ENCODE peak calls at places on chromosomes 16 and 17, in five cellular contexts. Y, A, O, W and S are unnamed samples.

GRCh38 chr17:59383893-59384292 is 52.4 kb downstream of the YPEL2 start:
- DNase-seq in A (no peak), W (no peak), O (no peak), Y (no peak), S (no peak)

GRCh38 chr16:1760911-1761310 is 10.4 kb downstream of the NME3 start:
- DNase-seq in O (no peak), Y (no peak), W (no peak), A (no peak), S (no peak)

GRCh38 chr17:2175294-2175628 is 120.4 kb downstream of the HIC1 start:
- DNase-seq in Y (no peak), O (no peak), A (no peak), W (no peak), S (no peak)

GRCh38 chr17:61574542-61575351 is 16.3 kb downstream of the NACA2 start:
- DNase-seq in Y (peak), W (peak), O (no peak), A (no peak), S (peak)

GRCh38 chr16:87741700-87742415 is 23.9 kb downstream of the KLHDC4 start:
- DNase-seq in Y (no peak), A (no peak), W (no peak), O (no peak), S (no peak)

GRCh38 chr17:66805567-66805966 is 29.4 kb upstream of the CACNG5 start:
- DNase-seq in O (no peak), W (no peak), A (no peak), Y (no peak), S (no peak)

GRCh38 chr17:72976971-72977767 is 115.3 kb downstream of the SLC39A11 start:
- DNase-seq in O (peak), W (peak), Y (peak), A (no peak), S (no peak)

GRCh38 chr17:38463451-38463858 is 35.2 kb downstream of the ARHGAP23 start:
- DNase-seq in O (no peak), A (no peak), W (no peak), Y (no peak), S (no peak)

GRCh38 chr16:57540906-57541753 is 1.3 kb upstream of the ADGRG5 start:
- DNase-seq in O (no peak), Y (no peak), W (no peak), A (peak), S (no peak)

GRCh38 chr17:61568219-61569072 is 22.6 kb downstream of the NACA2 start:
- DNase-seq in W (no peak), A (no peak), O (no peak), Y (peak), S (peak)

GRCh38 chr16:11835891-11836652 is 15.3 kb downstream of the RSL1D1 start:
- DNase-seq in Y (no peak), O (no peak), A (no peak), W (peak), S (no peak)

GRCh38 chr17:81391964-81392908 is 3.0 kb upstream of the BAHCC1 start:
- DNase-seq in O (no peak), Y (no peak), A (peak), W (no peak), S (no peak)

GRCh38 chr17:71085238-71086033 is 916.1 kb downstream of the KCNJ2 start:
- DNase-seq in W (peak), A (peak), Y (peak), O (no peak), S (peak)

GRCh38 chr17:68457539-68458259 is 403 bp upstream of the WIPI1 start:
- DNase-seq in O (peak), W (peak), Y (peak), A (peak), S (peak)

GRCh38 chr17:68460096-68460495 is 2.8 kb upstream of the WIPI1 start:
- DNase-seq in O (no peak), A (no peak), Y (no peak), W (no peak), S (no peak)

GRCh38 chr17:68460715-68461114 is 3.4 kb upstream of the WIPI1 start:
- DNase-seq in Y (no peak), W (no peak), O (no peak), A (no peak), S (no peak)

GRCh38 chr17:68458260-68459029 is 1.1 kb upstream of the WIPI1 start:
- DNase-seq in O (no peak), Y (no peak), W (no peak), A (no peak), S (no peak)

GRCh38 chr17:68459030-68459376 is 1.7 kb upstream of the WIPI1 start:
- DNase-seq in W (no peak), Y (no peak), A (no peak), O (peak), S (no peak)
- TF ChIP-seq CHD2 in W (no peak), Y (no peak), A (no peak), O (peak), S (no peak)

DNA sequence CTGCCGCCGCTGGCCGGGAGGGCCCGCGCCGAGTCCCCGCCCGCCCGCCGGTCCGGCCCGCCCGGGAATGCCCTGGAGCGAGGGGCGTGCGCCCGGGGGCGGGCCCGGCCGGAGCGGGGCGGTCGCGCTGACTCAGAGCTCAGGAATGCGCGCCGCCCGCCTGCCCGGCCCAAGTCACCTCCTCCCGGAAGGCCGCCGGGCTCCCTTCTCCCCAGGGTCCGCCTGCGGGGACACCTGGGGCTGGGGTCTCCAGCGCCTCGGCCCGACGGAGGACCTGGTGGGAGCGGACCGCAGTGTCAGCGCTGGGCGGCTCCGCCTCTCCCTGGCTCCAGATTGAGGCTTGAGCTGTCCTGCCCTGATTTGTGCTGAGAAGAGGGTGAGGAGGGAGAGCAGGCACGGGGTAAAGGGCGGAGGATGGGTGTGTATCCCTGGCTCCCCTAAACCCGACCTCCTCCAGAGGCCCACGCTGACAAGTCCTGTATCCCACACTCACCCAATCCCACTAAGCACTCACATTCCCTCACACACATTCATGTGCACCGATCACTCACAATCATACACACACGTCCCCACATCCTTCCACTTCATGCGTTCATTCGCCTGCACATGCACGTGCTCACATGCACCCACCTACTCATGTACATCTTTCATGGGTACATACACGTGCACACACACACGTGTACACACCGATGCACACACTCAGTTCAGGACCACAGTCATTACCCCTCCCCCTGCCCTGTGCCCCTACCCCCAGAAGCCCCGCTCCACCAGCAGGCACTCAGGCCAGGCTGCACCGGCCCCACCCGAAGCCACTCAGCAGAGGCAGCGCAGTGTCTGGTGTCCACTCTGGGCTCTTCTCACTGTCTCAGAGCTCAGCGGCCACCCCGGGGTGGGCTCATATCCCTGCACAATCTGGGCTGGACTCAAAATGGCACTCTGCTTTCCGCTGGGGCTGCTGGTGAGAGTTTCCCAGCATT is at the start of gene RHBDF1:
- DNase-seq in W (peak), O (no peak), Y (peak), A (peak), S (no peak)
- TF ChIP-seq CEBPB in W (no peak), O (no peak), Y (no peak), A (no peak), S (no peak)

DNA sequence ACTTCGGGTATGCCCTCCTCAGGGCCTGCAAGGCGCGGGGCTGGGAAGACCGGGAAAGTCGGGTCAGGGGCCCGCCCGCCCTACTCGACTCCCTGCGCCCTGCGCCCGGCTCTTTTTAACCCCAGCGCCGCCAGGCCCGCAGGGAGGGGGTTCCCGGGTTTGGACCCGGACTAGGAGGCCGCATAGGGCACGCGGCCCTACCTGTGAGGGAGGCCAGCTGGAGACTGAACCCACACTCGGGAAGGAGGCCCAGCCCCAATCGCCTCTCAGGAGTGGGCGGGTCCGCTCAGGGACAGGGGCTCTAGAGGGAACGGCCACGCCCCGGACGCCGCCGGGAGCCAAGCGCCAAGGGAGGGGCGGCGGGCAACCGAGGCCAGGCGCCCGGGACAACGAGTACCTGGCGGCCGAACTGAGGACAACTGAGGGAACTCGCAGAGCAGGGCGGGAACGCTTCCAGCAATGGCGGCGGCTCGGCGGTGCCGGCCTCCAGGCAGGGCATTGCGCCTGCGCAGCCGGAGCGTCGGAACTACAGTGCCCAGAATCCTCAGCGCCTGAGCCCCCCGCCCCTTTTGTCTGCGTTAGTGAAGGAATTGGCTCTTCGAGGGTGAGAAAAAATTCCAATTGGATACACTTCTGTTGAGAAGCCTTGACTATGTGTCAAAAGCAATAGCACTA is at the start of gene ZNF624:
- DNase-seq in W (peak), O (peak), Y (peak), A (peak), S (peak)
- TF ChIP-seq EP300 in W (no peak), O (no peak), Y (no peak), A (no peak), S (no peak)

GRCh38 chr17:32928527-32929287 is 754 bp downstream of the TMEM98 start:
- DNase-seq in A (no peak), O (no peak), W (no peak), Y (no peak), S (no peak)

GRCh38 chr17:32929288-32929574 is 1.3 kb downstream of the TMEM98 start:
- DNase-seq in A (no peak), W (no peak), Y (no peak), O (no peak), S (no peak)

GRCh38 chr17:32927201-32927723 is 691 bp upstream of the TMEM98 start:
- DNase-seq in O (no peak), Y (no peak), W (no peak), A (no peak), S (peak)

GRCh38 chr17:32929588-32929987 is 1.6 kb downstream of the TMEM98 start:
- DNase-seq in Y (no peak), A (no peak), W (no peak), O (no peak), S (no peak)

DNA sequence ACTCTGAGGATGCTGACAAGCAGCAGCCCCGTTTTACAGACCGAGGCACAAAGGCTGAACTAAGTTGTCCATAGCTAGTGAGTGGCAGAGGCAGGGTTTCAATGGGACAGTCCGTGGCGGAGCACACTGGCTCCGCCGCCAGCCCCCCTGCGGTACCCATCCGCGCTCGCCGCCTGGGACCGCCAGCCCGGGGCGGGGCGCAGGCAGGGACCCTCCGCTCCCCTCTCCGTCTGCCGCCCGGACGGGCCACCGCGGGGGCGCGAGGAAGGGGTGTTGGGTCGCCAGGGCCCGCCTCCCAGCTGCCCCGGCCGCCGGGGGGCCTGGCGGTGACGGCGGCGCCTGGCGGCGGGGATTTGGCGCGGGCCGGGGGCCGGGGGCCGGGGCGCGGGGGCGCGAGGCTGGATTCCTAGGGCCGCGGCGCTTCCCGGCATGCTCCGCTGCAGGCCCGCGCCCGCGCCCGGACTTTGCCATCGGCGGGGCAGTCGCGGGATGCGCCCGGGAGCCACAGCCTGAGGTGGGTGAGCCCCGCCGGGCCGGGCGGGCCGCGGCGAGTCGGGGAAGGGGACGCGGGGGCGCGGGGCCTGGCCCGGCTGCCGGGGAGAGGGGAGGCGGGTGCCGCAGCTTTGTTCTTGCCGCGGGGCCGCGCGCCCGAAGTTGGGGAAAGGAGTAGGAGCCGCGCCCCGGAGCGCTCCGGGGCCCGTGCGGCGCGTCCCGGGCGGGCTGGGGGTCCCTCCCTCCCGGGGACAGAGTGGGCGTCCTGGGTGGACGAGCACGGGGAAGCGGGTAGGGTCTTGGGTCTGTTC is at the start of gene TMEM98:
- DNase-seq in O (no peak), Y (no peak), W (peak), A (peak), S (no peak)
- TF ChIP-seq CHD2 in O (no peak), Y (no peak), W (no peak), A (no peak), S (no peak)

GRCh38 chr16:54268340-54268739 is 18.2 kb downstream of the IRX3 start:
- DNase-seq in W (no peak), A (no peak), O (no peak), Y (no peak), S (peak)
- TF ChIP-seq CEBPB in W (no peak), A (no peak), O (no peak), Y (no peak), S (peak)

GRCh38 chr16:79379083-79379482 is 221.5 kb downstream of the MAF start:
- DNase-seq in Y (no peak), A (no peak), O (no peak), W (no peak), S (no peak)
- TF ChIP-seq EP300 in Y (no peak), A (no peak), O (no peak), W (no peak), S (no peak)

GRCh38 chr17:226773-227580 is 45.5 kb upstream of the DOC2B start:
- DNase-seq in W (no peak), A (no peak), O (no peak), Y (no peak), S (no peak)
- TF ChIP-seq CHD2 in W (no peak), A (no peak), O (no peak), Y (no peak), S (no peak)

GRCh38 chr16:8752706-8753105 is 44.7 kb downstream of the TMEM186 start:
- DNase-seq in O (no peak), A (no peak), W (no peak), Y (no peak), S (no peak)
- TF ChIP-seq CEBPB in O (no peak), A (no peak), W (no peak), Y (no peak), S (no peak)

GRCh38 chr17:44898768-44899073 is 524 bp downstream of the EFTUD2 start:
- DNase-seq in O (no peak), W (no peak), A (no peak), Y (peak), S (peak)

GRCh38 chr17:44901323-44901965 is 2.2 kb upstream of the EFTUD2 start:
- DNase-seq in Y (no peak), O (no peak), W (no peak), A (no peak), S (no peak)

GRCh38 chr17:44902135-44902760 is 3.0 kb upstream of the EFTUD2 start:
- DNase-seq in W (no peak), A (no peak), O (no peak), Y (no peak), S (no peak)

GRCh38 chr17:44899074-44899782 is at the start of gene EFTUD2:
- DNase-seq in O (peak), A (peak), Y (peak), W (peak), S (peak)

GRCh38 chr17:44900894-44901293 is 1.6 kb upstream of the EFTUD2 start:
- DNase-seq in A (no peak), W (no peak), Y (no peak), O (no peak), S (no peak)
- TF ChIP-seq EP300 in A (no peak), W (no peak), Y (no peak), O (no peak), S (no peak)